ENCODE peak calls at places on chromosomes 16 and 17, in seven cellular contexts. H is IMR-90, Q is thoracic aorta, E is heart left ventricle, B is cardiac fibroblast, P is ascending aorta, L is neuronal stem cell. G is an unnamed sample.

GRCh38 chr16:28923652-28924398 is 1.2 kb downstream of the RABEP2 start:
- DNase-seq in H (no peak), Q (no peak), E (no peak), B (no peak), P (no peak), L (no peak), G (no peak)

GRCh38 chr16:89922477-89922883 is 662 bp upstream of the TUBB3 start:
- DNase-seq in H (peak), Q (peak), E (peak), B (peak), P (peak), L (peak), G (peak)

GRCh38 chr16:396199-396598 is 800 bp upstream of the NME4 start:
- DNase-seq in H (no peak), Q (no peak), E (no peak), B (no peak), P (no peak), L (no peak), G (no peak)

GRCh38 chr17:45171338-45172231 is 9.9 kb downstream of the HEXIM2 start:
- DNase-seq in H (no peak), Q (no peak), E (peak), B (peak), P (no peak), L (no peak), G (peak)

GRCh38 chr16:12254566-12254965 is 278.0 kb downstream of the SNX29 start:
- DNase-seq in H (no peak), Q (no peak), E (no peak), B (no peak), P (no peak), L (no peak), G (no peak)

GRCh38 chr17:32006957-32007462 is at the start of gene LRRC37B:
- DNase-seq in H (peak), Q (peak), E (peak), B (peak), P (peak), L (peak), G (peak)

GRCh38 chr17:62965149-62965648 is 836 bp upstream of the TANC2 start:
- DNase-seq in H (peak), Q (no peak), E (no peak), B (no peak), P (no peak), L (no peak), G (no peak)

GRCh38 chr17:81160306-81160705 is 5.0 kb upstream of the PVALEF start:
- DNase-seq in H (no peak), Q (no peak), E (peak), B (no peak), P (no peak), L (no peak), G (no peak)

GRCh38 chr17:39653662-39654331 is 11.4 kb upstream of the TCAP start:
- DNase-seq in H (no peak), Q (no peak), E (no peak), B (peak), P (no peak), L (no peak), G (no peak)

GRCh38 chr16:53129281-53130192 is 74.7 kb downstream of the CHD9 start:
- DNase-seq in H (peak), Q (no peak), E (peak), B (peak), P (no peak), L (no peak), G (no peak)

GRCh38 chr17:68576811-68577551 is 24.2 kb downstream of the FAM20A start:
- DNase-seq in H (peak), Q (no peak), E (peak), B (peak), P (no peak), L (no peak), G (no peak)

GRCh38 chr17:13917635-13918034 is 151.7 kb upstream of the COX10 start:
- DNase-seq in H (no peak), Q (no peak), E (no peak), B (no peak), P (no peak), L (no peak), G (no peak)

GRCh38 chr16:80323187-80323807 is 217.5 kb upstream of the DYNLRB2 start:
- DNase-seq in H (no peak), Q (no peak), E (no peak), B (no peak), P (no peak), L (peak), G (no peak)

GRCh38 chr16:23378921-23379320 is 74.1 kb downstream of the COG7 start:
- DNase-seq in H (no peak), Q (no peak), E (no peak), B (no peak), P (no peak), L (no peak), G (no peak)

GRCh38 chr16:35391328-35391727 is 1931.9 kb downstream of the TP53TG3F start:
- DNase-seq in H (peak), Q (no peak), E (peak), B (peak), P (no peak), L (no peak), G (peak)

GRCh38 chr16:51497541-51498211 is 346.6 kb upstream of the SALL1 start:
- DNase-seq in H (no peak), Q (no peak), E (no peak), B (no peak), P (no peak), L (no peak), G (no peak)

DNA sequence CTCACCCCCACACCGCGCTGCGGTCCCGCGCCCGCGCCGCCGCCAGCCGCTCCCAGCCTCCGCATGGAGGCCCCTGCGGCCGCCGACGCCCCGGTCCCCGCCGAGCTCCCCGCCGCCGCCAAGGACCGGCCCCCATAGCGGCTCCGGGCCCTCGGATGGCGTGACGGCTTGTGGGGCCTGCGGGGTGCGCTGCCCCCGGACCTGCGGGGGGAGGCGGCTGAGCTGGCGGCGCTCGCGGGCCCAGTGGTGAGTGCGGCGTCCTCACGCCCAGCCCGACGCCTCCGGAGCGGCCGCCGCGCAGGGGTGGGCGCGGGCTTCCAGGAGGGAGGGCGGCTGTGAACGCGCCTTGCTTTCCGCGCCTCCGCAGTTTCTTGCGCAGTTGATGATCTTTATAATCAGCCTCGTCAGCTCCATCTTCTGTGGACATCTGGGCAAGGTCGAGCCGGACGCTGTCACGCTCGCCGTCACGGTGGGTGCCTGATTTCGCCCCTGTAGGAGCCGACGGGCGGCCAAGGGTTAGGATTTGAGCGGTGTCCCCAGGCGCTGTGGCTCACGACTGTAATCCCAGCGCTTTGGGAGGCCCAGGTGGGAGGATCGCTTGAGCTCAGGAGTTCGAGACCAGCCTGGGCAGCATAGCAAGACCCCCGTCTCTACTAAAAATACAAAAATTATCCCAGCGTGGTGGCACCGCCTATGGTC is 46.4 kb downstream of the SLC47A1 start:
- DNase-seq in H (no peak), Q (no peak), E (no peak), B (peak), P (no peak), L (no peak), G (no peak)
- H3K4me3 ChIP-seq in H (no peak), Q (peak), E (peak), B (no peak), P (peak), L (no peak), G (no peak)

DNA sequence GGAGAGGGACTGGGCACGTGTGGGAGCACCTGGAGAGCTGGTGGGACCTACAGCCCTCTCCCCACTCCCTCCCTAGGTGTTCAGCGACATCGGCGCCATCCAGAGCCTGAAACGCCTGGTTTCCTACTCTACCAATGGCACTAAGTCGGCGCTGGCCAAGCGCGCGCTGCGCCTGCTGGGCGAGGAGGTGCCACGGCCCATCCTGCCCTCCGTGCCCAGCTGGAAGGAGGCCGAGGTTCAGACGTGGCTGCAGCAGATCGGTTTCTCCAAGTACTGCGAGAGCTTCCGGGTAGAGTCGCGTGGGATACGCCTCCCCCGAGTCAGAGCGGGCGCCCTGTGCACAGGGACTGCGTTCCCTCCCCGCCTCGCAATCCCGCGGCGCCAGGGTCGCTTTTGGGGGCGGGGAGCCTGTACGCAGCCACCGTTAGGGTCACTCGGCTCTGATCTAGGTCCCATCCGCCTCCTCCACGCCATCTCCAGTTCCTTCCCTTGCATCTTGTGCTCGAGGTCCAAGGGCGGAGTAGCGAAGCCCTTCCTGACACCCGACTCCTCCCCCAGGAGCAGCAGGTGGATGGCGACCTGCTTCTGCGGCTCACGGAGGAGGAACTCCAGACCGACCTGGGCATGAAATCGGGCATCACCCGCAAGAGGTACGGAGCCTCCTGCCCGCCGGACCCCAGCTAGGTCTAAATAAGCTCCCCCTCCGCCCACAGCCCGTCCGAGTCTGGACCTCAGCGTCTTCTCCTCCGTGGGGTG is 13.0 kb downstream of the SARM1 start:
- DNase-seq in H (no peak), Q (no peak), E (peak), B (no peak), P (peak), L (no peak), G (peak)
- H3K4me3 ChIP-seq in H (no peak), Q (peak), E (peak), B (no peak), P (peak), L (no peak), G (peak)

GRCh38 chr17:50371526-50371925 is 1.5 kb downstream of the MRPL27 start:
- DNase-seq in H (no peak), Q (no peak), E (no peak), B (no peak), P (no peak), L (no peak), G (no peak)
- H3K4me3 ChIP-seq in H (no peak), Q (no peak), E (no peak), B (no peak), P (peak), L (peak), G (peak)

DNA sequence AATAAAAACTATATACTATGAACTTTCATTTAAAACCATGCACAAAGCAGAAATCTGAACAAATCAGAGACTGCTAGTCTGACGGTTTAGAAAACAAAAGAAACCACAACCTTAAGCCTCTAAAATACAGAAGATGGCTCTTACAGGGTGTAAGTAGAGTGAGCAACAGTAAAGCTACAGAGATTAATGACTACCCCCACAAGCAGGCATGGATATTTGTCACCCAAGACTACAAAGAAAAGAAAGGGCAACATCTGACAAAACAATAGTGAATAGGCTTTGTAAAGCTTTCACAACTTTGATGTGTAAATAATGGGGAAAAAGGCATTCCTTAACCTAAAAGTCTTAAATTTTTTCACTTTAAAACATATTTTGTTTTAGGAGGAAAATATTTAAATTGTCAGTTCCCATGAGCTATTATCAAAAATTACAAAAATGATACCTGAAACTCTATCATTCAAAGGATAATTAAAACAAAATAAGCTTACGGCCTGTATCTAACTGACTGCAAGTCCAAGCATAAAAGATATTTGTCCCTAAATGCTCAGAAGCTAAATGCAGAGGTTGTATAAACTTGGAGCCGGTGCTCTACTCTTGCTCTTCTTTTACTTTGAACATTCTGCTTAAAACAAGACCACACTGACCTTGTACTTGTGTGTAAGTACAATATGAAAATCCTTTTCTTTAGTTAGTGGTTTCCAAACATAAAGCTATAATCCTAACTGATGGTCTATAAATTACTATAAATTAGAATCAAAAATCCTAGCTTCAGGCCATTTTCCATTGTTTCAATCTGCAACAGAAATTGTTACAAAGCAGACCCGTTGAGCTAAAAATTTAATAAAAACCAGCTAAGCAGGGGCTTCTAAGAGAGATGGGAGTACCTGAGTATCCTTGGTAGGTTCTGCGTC is 74.8 kb downstream of the SPAG9 start:
- DNase-seq in H (no peak), Q (no peak), E (no peak), B (peak), P (no peak), L (peak), G (no peak)
- H3K4me3 ChIP-seq in H (no peak), Q (peak), E (peak), B (peak), P (peak), L (peak), G (no peak)

DNA sequence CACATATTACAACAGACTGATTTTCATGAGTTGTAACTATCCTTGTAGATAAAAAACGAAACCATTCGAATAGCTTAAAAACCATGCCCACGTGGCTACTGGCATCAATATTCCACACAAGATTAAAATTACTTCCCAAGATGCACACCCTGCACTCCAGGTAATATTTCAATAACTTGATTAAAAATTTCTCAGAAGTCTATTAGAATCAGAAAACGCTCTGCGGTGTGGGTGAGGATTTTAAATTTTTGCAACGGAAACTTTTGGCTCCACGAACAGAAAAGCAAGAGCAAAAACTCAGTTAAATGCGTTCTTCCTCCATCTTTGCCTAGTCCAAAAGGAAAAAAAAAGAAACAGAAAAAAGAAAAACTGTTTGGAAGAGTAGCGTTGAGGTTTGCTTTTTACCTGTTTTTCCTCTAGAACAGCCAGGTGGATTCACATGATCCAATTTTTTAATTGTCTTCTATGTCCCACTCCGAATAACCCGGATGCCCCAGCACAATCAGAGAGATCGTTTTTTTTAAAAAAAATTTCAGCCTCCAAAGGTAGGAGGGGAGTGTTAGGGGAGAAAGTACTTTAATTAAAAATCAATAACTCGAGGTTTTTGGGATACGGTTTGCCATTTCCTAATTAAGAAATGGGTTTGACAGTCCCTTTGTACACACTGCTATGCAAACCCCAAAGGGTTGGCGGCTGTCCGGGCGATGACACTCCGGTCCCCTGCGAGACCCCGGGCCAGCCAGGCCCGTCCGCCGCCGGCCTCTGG is 738 bp upstream of the NFAT5 start:
- DNase-seq in H (no peak), Q (no peak), E (no peak), B (no peak), P (no peak), L (no peak), G (no peak)
- H3K4me3 ChIP-seq in H (peak), Q (peak), E (peak), B (peak), P (peak), L (peak), G (peak)

GRCh38 chr16:25217119-25217511 is 368 bp downstream of the AQP8 start:
- DNase-seq in H (no peak), Q (no peak), E (no peak), B (no peak), P (no peak), L (no peak), G (no peak)

GRCh38 chr16:25210758-25211157 is 6.0 kb upstream of the AQP8 start:
- DNase-seq in H (peak), Q (no peak), E (no peak), B (peak), P (no peak), L (no peak), G (no peak)

GRCh38 chr16:25217921-25218320 is 1.2 kb downstream of the AQP8 start:
- DNase-seq in H (no peak), Q (no peak), E (no peak), B (no peak), P (no peak), L (no peak), G (no peak)

GRCh38 chr16:25213709-25214416 is 2.9 kb upstream of the AQP8 start:
- DNase-seq in H (no peak), Q (no peak), E (no peak), B (peak), P (no peak), L (no peak), G (no peak)

DNA sequence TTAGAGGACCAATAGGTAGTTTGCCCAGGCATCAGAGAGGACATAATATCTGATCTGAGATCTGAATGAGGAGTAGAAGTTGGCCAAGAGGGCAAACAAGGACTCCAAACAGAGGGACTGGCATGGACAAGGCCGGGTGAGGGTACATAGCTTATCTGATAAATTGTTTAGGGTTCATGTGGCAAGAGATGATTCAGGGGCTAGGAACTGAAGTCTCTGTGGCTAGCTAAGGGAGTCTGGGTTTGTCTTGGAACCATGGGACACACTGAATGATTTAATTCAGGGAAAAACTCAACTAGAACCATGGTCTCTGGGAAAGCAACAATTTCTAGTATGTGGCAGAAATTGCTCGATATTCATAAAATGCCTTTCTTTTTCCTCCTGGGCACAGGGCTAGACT is 4.1 kb upstream of the AQP8 start:
- DNase-seq in H (no peak), Q (no peak), E (no peak), B (no peak), P (no peak), L (no peak), G (no peak)
- H3K4me3 ChIP-seq in H (no peak), Q (no peak), E (no peak), B (no peak), P (no peak), L (no peak), G (no peak)

GRCh38 chr16:66523861-66524354 is 26.0 kb downstream of the TK2 start:
- DNase-seq in H (no peak), Q (no peak), E (no peak), B (peak), P (no peak), L (no peak), G (no peak)
- H3K4me3 ChIP-seq in H (no peak), Q (no peak), E (no peak), B (no peak), P (no peak), L (no peak), G (no peak)

GRCh38 chr17:57356722-57357391 is 100.5 kb downstream of the MSI2 start:
- DNase-seq in H (no peak), Q (no peak), E (no peak), B (no peak), P (no peak), L (peak), G (no peak)
- H3K4me3 ChIP-seq in H (no peak), Q (peak), E (peak), B (no peak), P (peak), L (no peak), G (no peak)

GRCh38 chr17:8016632-8017424 is 14.4 kb downstream of the GUCY2D start:
- DNase-seq in H (no peak), Q (no peak), E (no peak), B (peak), P (no peak), L (peak), G (peak)

GRCh38 chr17:8013731-8014557 is 11.5 kb downstream of the GUCY2D start:
- DNase-seq in H (no peak), Q (no peak), E (no peak), B (no peak), P (no peak), L (no peak), G (no peak)

GRCh38 chr17:8015957-8016631 is 13.7 kb downstream of the GUCY2D start:
- DNase-seq in H (no peak), Q (no peak), E (no peak), B (no peak), P (no peak), L (no peak), G (peak)

GRCh38 chr17:8014558-8014850 is 12.1 kb downstream of the GUCY2D start:
- DNase-seq in H (no peak), Q (no peak), E (no peak), B (no peak), P (no peak), L (no peak), G (no peak)

DNA sequence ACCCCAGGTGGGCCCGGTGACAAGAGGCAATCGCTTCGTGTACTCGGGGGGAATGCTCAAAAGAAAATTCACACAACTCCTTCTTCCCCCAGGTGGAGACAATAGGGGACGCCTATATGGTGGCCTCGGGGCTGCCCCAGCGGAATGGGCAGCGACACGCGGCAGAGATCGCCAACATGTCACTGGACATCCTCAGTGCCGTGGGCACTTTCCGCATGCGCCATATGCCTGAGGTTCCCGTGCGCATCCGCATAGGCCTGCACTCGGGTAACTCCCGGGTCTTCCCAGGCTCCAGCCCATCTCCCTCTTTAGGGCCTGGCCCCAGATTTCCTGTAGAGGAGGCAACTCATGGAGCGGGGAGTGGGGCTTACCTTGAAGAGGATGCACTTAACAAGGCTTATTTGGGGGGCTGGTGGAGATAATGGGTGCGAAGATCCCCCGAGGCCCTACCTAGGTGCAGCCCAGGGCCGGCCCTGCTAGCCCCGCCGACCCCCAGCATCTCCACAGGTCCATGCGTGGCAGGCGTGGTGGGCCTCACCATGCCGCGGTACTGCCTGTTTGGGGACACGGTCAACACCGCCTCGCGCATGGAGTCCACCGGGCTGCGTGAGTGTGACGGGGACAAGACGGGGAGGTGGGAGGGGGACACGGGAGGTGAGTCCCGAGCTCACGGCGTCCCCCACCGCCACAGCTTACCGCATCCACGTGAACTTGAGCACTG is 13.0 kb downstream of the GUCY2D start:
- DNase-seq in H (no peak), Q (no peak), E (no peak), B (no peak), P (no peak), L (no peak), G (no peak)
- H3K4me3 ChIP-seq in H (no peak), Q (no peak), E (peak), B (no peak), P (peak), L (no peak), G (peak)